ENCODE peak calls at places on chromosomes 4 and X, in eight cellular contexts. S, H, Z, T, F, U, P and K are unnamed samples. For H3K4me1, the result is how much of the 10 kb centered on the place peaks cover.

GRCh38 chr4:7331682-7332000 is 103.1 kb downstream of the PSAPL1 start:
- DNase-seq in S (no peak), H (no peak), Z (no peak), T (no peak), F (no peak), U (no peak), P (no peak), K (no peak)

GRCh38 chrX:19179389-19179788 is 57.1 kb upstream of the ADGRG2 start:
- DNase-seq in S (no peak), H (no peak), Z (no peak), T (no peak), F (no peak), U (no peak), P (no peak), K (no peak)

GRCh38 chrX:119237526-119238035 is 1.5 kb downstream of the PGRMC1 start:
- DNase-seq in S (no peak), H (peak), Z (no peak), T (no peak), F (no peak), U (no peak), P (no peak), K (no peak)

GRCh38 chrX:105564536-105564935 is 257.8 kb upstream of the NRK start:
- DNase-seq in S (no peak), H (no peak), Z (no peak), T (no peak), F (no peak), U (no peak), P (no peak), K (no peak)

GRCh38 chr4:88144866-88145300 is 13.6 kb downstream of the ABCG2 start:
- DNase-seq in S (no peak), H (no peak), Z (no peak), T (no peak), F (no peak), U (no peak), P (no peak), K (no peak)

GRCh38 chr4:186536285-186536684 is 19.1 kb downstream of the MTNR1A start:
- DNase-seq in S (peak), H (peak), Z (no peak), T (no peak), F (no peak), U (no peak), P (no peak), K (no peak)

GRCh38 chrX:47227334-47227583 is 5.5 kb upstream of the USP11 start:
- DNase-seq in S (no peak), H (no peak), Z (no peak), T (no peak), F (no peak), U (no peak), P (no peak), K (no peak)

GRCh38 chr4:24559889-24560288 is 24.5 kb downstream of the DHX15 start:
- DNase-seq in S (no peak), H (no peak), Z (no peak), T (no peak), F (no peak), U (no peak), P (no peak), K (no peak)

GRCh38 chr4:138865765-138866164 is 149.8 kb upstream of the NOCT start:
- DNase-seq in S (no peak), H (no peak), Z (no peak), T (no peak), F (no peak), U (no peak), P (no peak), K (no peak)

GRCh38 chrX:44072631-44073030 is 99.4 kb upstream of the NDP start:
- DNase-seq in S (no peak), H (no peak), Z (no peak), T (no peak), F (no peak), U (no peak), P (no peak), K (no peak)

GRCh38 chr4:20506827-20507226 is 193.4 kb upstream of the PACRGL start:
- DNase-seq in S (no peak), H (no peak), Z (no peak), T (no peak), F (no peak), U (no peak), P (no peak), K (no peak)

GRCh38 chr4:144787365-144788263 is 141.7 kb downstream of the HHIP start:
- DNase-seq in S (peak), H (peak), Z (no peak), T (no peak), F (no peak), U (no peak), P (no peak), K (no peak)

GRCh38 chr4:147044241-147044640 is 98.6 kb upstream of the TTC29 start:
- DNase-seq in S (no peak), H (no peak), Z (no peak), T (no peak), F (no peak), U (no peak), P (no peak), K (no peak)

GRCh38 chr4:114980932-114981693 is 132.3 kb downstream of the NDST4 start:
- DNase-seq in S (no peak), H (no peak), Z (no peak), T (no peak), F (no peak), U (no peak), P (no peak), K (no peak)

GRCh38 chr4:37530451-37530850 is 155.7 kb downstream of the RELL1 start:
- DNase-seq in S (no peak), H (no peak), Z (no peak), T (no peak), F (no peak), U (no peak), P (no peak), K (no peak)

GRCh38 chr4:189285377-189285776 is 655.3 kb upstream of the FRG1 start:
- DNase-seq in S (no peak), H (no peak), Z (no peak), T (no peak), F (peak), U (no peak), P (no peak), K (no peak)

GRCh38 chrX:43969504-43970501 is 3.4 kb downstream of the NDP start:
- DNase-seq in S (no peak), H (no peak), Z (no peak), T (peak), F (no peak), U (no peak), P (no peak), K (no peak)

GRCh38 chrX:153441296-153441695 is 4.6 kb downstream of the TREX2 start:
- DNase-seq in S (no peak), H (no peak), Z (no peak), T (no peak), F (no peak), U (no peak), P (no peak), K (no peak)

GRCh38 chrX:26262121-26262523 is 46.2 kb downstream of the MAGEB5 start:
- DNase-seq in S (no peak), H (no peak), Z (no peak), T (no peak), F (no peak), U (no peak), P (no peak), K (no peak)

GRCh38 chr4:121789960-121790829 is 10.9 kb upstream of the EXOSC9 start:
- DNase-seq in S (no peak), H (peak), Z (no peak), T (no peak), F (no peak), U (no peak), P (no peak), K (no peak)

GRCh38 chr4:143016171-143016570 is 168.5 kb upstream of the USP38 start:
- DNase-seq in S (no peak), H (no peak), Z (no peak), T (no peak), F (no peak), U (no peak), P (no peak), K (no peak)

GRCh38 chr4:183602444-183603102 is 56.4 kb downstream of the RWDD4 start:
- DNase-seq in S (no peak), H (peak), Z (no peak), T (peak), F (no peak), U (no peak), P (no peak), K (no peak)

GRCh38 chrX:128106630-128107029 is 54.4 kb upstream of the ACTRT1 start:
- DNase-seq in S (no peak), H (peak), Z (no peak), T (peak), F (no peak), U (no peak), P (no peak), K (no peak)

GRCh38 chr4:3062466-3062865 is 11.9 kb downstream of the HTT-AS start:
- DNase-seq in S (no peak), H (peak), Z (no peak), T (no peak), F (no peak), U (no peak), P (no peak), K (no peak)

GRCh38 chr4:35541888-35542213 is 702.5 kb downstream of the ARAP2 start:
- DNase-seq in S (no peak), H (no peak), Z (no peak), T (no peak), F (no peak), U (no peak), P (no peak), K (no peak)

GRCh38 chrX:148947399-148948025 is 447.1 kb downstream of the AFF2 start:
- DNase-seq in S (no peak), H (no peak), Z (no peak), T (no peak), F (no peak), U (no peak), P (no peak), K (no peak)

GRCh38 chr4:576245-576821 is at the start of gene TMEM271:
- DNase-seq in S (no peak), H (no peak), Z (no peak), T (no peak), F (peak), U (no peak), P (no peak), K (no peak)

GRCh38 chrX:131703646-131704045 is 159.8 kb downstream of the OR13H1 start:
- DNase-seq in S (no peak), H (no peak), Z (no peak), T (no peak), F (no peak), U (no peak), P (peak), K (no peak)

GRCh38 chrX:71164071-71164470 is 19.4 kb downstream of the NLGN3 start:
- DNase-seq in S (no peak), H (no peak), Z (no peak), T (no peak), F (no peak), U (no peak), P (no peak), K (no peak)

GRCh38 chrX:2500091-2500680 is 590 bp downstream of the DHRSX start:
- DNase-seq in S (no peak), H (peak), Z (no peak), T (peak), F (peak), U (peak), P (no peak), K (no peak)

GRCh38 chr4:187175197-187175596 is 451.5 kb upstream of the FAT1 start:
- DNase-seq in S (no peak), H (no peak), Z (no peak), T (no peak), F (no peak), U (no peak), P (no peak), K (no peak)

DNA sequence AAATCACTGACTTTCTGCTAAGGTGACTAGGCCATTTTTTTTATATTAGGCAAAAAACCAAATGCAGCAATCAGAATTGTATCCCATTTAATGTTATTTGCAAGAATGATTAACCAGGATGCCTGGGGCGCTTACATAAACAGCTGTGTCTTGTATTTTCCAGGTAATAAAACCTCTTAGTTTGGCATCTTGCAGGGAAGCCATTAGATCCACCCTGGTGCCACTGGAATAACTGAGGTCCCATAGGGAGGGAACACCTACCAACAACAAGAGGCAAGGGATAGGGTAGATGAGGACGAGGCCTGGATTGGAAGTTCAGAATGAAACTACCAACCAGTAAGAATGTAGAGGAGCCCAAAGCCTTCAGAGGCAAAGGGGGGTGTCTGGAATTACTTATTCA is 288.3 kb downstream of the ARHGAP24 start:
- DNase-seq in S (no peak), H (no peak), Z (no peak), T (no peak), F (no peak), U (no peak), P (no peak), K (no peak)
- H3K4me1 ChIP-seq in S (under half), H (under half), Z (under half), T (under half), F (under half), U (under half), P (under half), K (under half)

GRCh38 chr4:67573193-67573592 is 14.7 kb downstream of the STAP1 start:
- DNase-seq in S (no peak), H (no peak), Z (no peak), T (no peak), F (no peak), U (no peak), P (no peak), K (no peak)
- TF ChIP-seq POLR2A in S (no peak), H (no peak), Z (no peak), T (no peak), F (no peak), U (no peak), P (no peak), K (no peak)

GRCh38 chrX:274904-275475 is 6.2 kb upstream of the PLCXD1 start:
- DNase-seq in S (no peak), H (no peak), Z (peak), T (no peak), F (no peak), U (peak), P (no peak), K (no peak)
- H3K4me3 ChIP-seq in S (no peak), H (no peak), Z (no peak), T (no peak), F (peak), U (peak), P (no peak), K (no peak)

GRCh38 chrX:994780-995179 is 217.7 kb downstream of the CRLF2 start:
- DNase-seq in S (no peak), H (no peak), Z (no peak), T (no peak), F (no peak), U (no peak), P (no peak), K (no peak)

DNA sequence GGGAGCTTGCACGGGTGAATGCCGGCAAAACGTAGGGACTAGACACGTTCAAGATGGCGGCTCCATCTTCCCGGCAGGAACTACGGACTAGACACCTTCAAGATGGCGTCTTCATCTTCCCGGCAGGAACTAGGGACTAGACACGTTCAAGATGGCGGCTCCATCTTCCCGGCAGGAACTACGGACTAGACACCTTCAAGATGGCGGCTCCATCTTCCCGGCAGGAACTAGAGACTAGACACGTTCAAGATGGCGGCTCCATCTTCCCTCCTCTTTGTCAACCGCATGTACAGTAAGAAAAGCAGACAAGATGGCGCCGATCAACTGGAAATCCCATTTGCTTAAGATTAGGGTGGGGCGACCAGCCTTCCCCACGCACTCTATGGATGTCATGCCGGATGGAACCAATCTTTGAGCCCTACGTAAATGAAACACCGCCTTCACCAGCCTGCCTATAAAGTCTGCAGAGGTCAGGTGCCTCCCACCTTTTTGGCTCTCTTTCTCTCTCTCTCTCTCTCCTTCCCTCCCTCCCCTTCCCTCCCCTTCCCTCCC is 222.4 kb downstream of the CRLF2 start:
- DNase-seq in S (peak), H (peak), Z (peak), T (peak), F (no peak), U (peak), P (peak), K (no peak)
- H3K4me1 ChIP-seq in S (under half), H (under half), Z (under half), T (under half), F (under half), U (under half), P (under half), K (under half)